ENCODE peak calls at places on chromosomes 12 and 14, in five cellular contexts. C is fibroblast of lung, V is HepG2, F is neural progenitor cell, D is SK-N-SH. Y is an unnamed sample.
A peak's percentile ranks its signal among the peaks of the same experiment; 100 is the strongest.

GRCh38 chr14:89267163-89267562 is 149.9 kb downstream of the FOXN3 start:
- DNase-seq in C (no peak), V (no peak), F (no peak), D (no peak), Y (no peak)

GRCh38 chr14:75941030-75941429 is 40.8 kb downstream of the TGFB3 start:
- DNase-seq in C (no peak), V (no peak), F (no peak), D (no peak), Y (no peak)

GRCh38 chr12:20127401-20127800 is 240.9 kb upstream of the PDE3A start:
- DNase-seq in C (peak; percentile 39), V (no peak), F (no peak), D (no peak), Y (no peak)

GRCh38 chr14:102363182-102363952 is 626 bp downstream of the TECPR2 start:
- DNase-seq in C (peak; percentile 30), V (no peak), F (peak; percentile 46), D (no peak), Y (no peak)

GRCh38 chr14:76968621-76969063 is 59.9 kb downstream of the IRF2BPL start:
- DNase-seq in C (no peak), V (peak; percentile 92), F (no peak), D (no peak), Y (no peak)

GRCh38 chr14:102803139-102803538 is 25.9 kb downstream of the TRAF3 start:
- DNase-seq in C (no peak), V (no peak), F (no peak), D (no peak), Y (no peak)

GRCh38 chr14:50830932-50831703 is at the start of gene NIN:
- DNase-seq in C (peak; percentile 73), V (peak; percentile 33), F (peak; percentile 93), D (peak; percentile 94), Y (peak; percentile 79)

GRCh38 chr14:60275932-60276331 is 26.9 kb downstream of the PPM1A start:
- DNase-seq in C (no peak), V (peak; percentile 56), F (no peak), D (no peak), Y (no peak)

GRCh38 chr14:100486025-100486828 is 101.0 kb downstream of the BEGAIN start:
- DNase-seq in C (peak; percentile 64), V (peak; percentile 43), F (peak; percentile 93), D (peak; percentile 74), Y (no peak)

GRCh38 chr14:47149326-47149725 is 497.7 kb upstream of the RPL10L start:
- DNase-seq in C (no peak), V (no peak), F (no peak), D (no peak), Y (no peak)

GRCh38 chr12:90216815-90217214 is 508.2 kb upstream of the ATP2B1 start:
- DNase-seq in C (no peak), V (no peak), F (no peak), D (no peak), Y (no peak)

GRCh38 chr14:90456551-90456950 is 59.7 kb downstream of the CALM1 start:
- DNase-seq in C (no peak), V (no peak), F (no peak), D (no peak), Y (no peak)

GRCh38 chr12:68200854-68201253 is 24.8 kb downstream of the IL26 start:
- DNase-seq in C (no peak), V (no peak), F (no peak), D (no peak), Y (peak; percentile 54)

GRCh38 chr12:96015672-96016071 is 19.5 kb upstream of the HAL start:
- DNase-seq in C (peak; percentile 43), V (no peak), F (peak; percentile 36), D (no peak), Y (no peak)

GRCh38 chr12:123029550-123029949 is 49.1 kb downstream of the ARL6IP4 start:
- DNase-seq in C (no peak), V (no peak), F (no peak), D (no peak), Y (no peak)

GRCh38 chr14:75196468-75196867 is 20.1 kb upstream of the TMED10 start:
- DNase-seq in C (no peak), V (peak; percentile 84), F (no peak), D (no peak), Y (peak; percentile 76)

GRCh38 chr14:33986804-33987203 is 35.9 kb upstream of the EGLN3 start:
- DNase-seq in C (peak; percentile 65), V (no peak), F (no peak), D (no peak), Y (peak; percentile 9)

GRCh38 chr12:100827901-100828520 is 33.4 kb downstream of the ANO4 start:
- DNase-seq in C (peak; percentile 61), V (peak; percentile 13), F (peak; percentile 65), D (peak; percentile 10), Y (no peak)

GRCh38 chr12:53205747-53206146 is 1.3 kb downstream of the ITGB7 start:
- DNase-seq in C (peak; percentile 89), V (no peak), F (no peak), D (no peak), Y (peak; percentile 59)

GRCh38 chr12:2868986-2869385 is 8.0 kb downstream of the FOXM1 start:
- DNase-seq in C (peak; percentile 57), V (no peak), F (no peak), D (no peak), Y (no peak)

GRCh38 chr14:36781897-36782296 is 120.2 kb downstream of the PAX9 start:
- DNase-seq in C (no peak), V (no peak), F (no peak), D (no peak), Y (no peak)

DNA sequence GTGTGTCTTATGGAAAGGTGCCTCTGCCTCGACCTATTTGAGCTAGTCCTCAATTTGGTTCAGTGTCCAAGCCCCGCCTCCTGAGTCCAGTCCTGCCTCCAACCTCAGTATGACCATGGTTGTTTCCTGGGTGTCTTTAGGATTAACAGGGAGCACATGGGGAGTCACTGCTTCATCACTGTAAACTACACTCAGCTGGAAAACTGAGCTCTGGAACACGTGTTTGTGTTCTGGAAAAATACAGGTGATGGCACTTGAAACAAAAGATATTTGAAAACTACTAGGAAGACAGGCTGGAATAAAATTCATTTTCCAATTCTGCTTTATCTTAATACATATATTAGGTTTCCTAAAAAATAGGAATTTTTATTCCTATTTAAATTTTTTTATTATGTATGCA is 1187.3 kb upstream of the TMEM132C start:
- DNase-seq in C (no peak), V (no peak), F (no peak), D (no peak), Y (no peak)
- H3K79me2 ChIP-seq in C (no peaks in the 10 kb centered on the region), V (no peaks in the 10 kb centered on the region), F (no peaks in the 10 kb centered on the region), D (no peaks in the 10 kb centered on the region), Y (no peaks in the 10 kb centered on the region)

DNA sequence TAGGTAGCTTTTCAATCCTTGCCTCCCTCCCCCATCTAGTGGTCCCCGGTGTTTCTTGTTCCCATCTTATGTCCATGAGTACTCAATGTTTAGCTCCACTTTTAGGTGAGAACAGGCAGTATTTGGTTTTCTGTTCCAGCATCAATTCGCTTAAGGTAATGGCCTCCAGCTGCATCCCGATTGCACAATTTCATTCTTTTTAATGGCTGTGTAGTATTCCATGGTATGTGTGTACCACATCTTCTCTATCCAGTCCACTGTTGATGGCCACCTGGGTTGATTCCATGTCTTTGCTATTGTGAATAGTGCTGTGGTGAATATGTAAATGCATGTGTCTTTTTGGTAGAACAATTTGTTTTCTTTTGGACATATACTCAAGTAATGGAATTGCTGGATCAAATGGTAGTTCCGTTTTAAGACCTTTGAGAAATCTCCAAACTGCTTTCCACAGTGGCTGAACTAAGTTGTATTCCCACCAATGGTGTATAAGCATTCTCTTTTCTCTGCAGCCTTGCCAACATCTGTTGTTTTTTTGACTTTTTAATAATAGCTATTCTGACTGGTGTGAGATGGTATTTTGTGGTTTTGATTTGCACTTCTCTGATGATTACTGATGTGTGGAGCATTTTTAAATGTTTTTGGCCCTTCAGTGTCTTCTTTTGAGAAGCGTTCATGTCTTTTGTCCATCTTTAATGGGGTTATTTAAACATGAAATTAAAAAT is 34.2 kb upstream of the ASPG start:
- DNase-seq in C (no peak), V (no peak), F (no peak), D (no peak), Y (no peak)
- H3K4me3 ChIP-seq in C (no peak overlapping the region), V (no peak overlapping the region), F (no peak overlapping the region), D (no peak overlapping the region), Y (no peak overlapping the region)

GRCh38 chr12:25708661-25709060 is 155.6 kb upstream of the LMNTD1 start:
- DNase-seq in C (no peak), V (no peak), F (no peak), D (no peak), Y (no peak)

GRCh38 chr12:25702553-25702952 is 149.5 kb upstream of the LMNTD1 start:
- DNase-seq in C (no peak), V (no peak), F (no peak), D (no peak), Y (no peak)

GRCh38 chr12:25710149-25710548 is 157.1 kb upstream of the LMNTD1 start:
- DNase-seq in C (no peak), V (no peak), F (no peak), D (no peak), Y (no peak)

GRCh38 chr12:25705256-25705655 is 152.2 kb upstream of the LMNTD1 start:
- DNase-seq in C (no peak), V (no peak), F (no peak), D (no peak), Y (no peak)

DNA sequence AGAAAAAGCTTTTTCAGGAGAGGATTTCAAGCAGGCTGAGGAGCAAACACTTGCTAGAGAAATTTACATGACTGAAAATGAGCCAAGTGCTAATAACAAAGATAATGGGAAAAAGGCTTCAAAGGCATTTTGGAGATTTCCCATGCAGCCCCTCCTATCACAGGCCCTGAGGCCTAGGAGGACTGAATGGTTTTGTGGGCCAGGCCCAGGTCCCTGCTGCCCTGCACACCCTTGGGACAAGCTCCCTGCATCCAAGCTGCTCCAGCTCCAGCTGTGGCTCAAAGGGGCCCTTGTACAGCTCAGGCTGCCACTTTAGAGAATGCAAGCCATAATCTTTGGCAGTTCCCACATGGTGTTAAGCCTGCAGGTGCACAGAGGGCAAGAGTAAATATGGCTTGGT is 154.0 kb upstream of the LMNTD1 start:
- DNase-seq in C (no peak), V (no peak), F (no peak), D (no peak), Y (no peak)
- H3K9me3 ChIP-seq in C (no peaks in the 10 kb centered on the region), V (peaks cover 16% of the 10 kb centered on the region), F (no peaks in the 10 kb centered on the region), D (no peaks in the 10 kb centered on the region), Y (peaks cover 4% of the 10 kb centered on the region)

GRCh38 chr12:70275045-70275444 is 31.8 kb downstream of the CNOT2 start:
- DNase-seq in C (no peak), V (no peak), F (no peak), D (no peak), Y (no peak)
- H3K79me2 ChIP-seq in C (peaks cover 66% of the 10 kb centered on the region), V (peaks cover 96% of the 10 kb centered on the region), F (peaks cover 100% of the 10 kb centered on the region), D (peaks cover 100% of the 10 kb centered on the region), Y (peaks cover 93% of the 10 kb centered on the region)